ENCODE peak calls at places on chromosome 18, in five cellular contexts. O, B, Y, A and I are unnamed samples.

GRCh38 chr18:3603460-3604259 is 153.7 kb downstream of the TGIF1 start:
- DNase-seq in O (peak; percentile 42), B (peak; percentile 72), A (peak; percentile 60), Y (peak; percentile 79), I (peak; percentile 98)

GRCh38 chr18:24315170-24315569 is 82.5 kb downstream of the OSBPL1A start:
- DNase-seq in Y (no peak), A (no peak), O (no peak), B (no peak), I (no peak)

GRCh38 chr18:63292844-63293683 is 26.5 kb downstream of the BCL2 start:
- DNase-seq in B (no peak), O (no peak), Y (no peak), A (peak; percentile 65), I (no peak)

GRCh38 chr18:8771930-8772329 is 66.6 kb downstream of the MTCL1 start:
- DNase-seq in Y (no peak), A (no peak), O (peak; percentile 63), B (peak; percentile 28), I (no peak)

GRCh38 chr18:46294325-46294724 is 190.1 kb downstream of the HAUS1 start:
- DNase-seq in B (no peak), A (no peak), O (no peak), Y (no peak), I (no peak)

GRCh38 chr18:49021433-49022129 is 70.8 kb upstream of the SMAD7 start:
- DNase-seq in B (peak; percentile 85), Y (no peak), O (peak; percentile 92), A (peak; percentile 80), I (peak; percentile 92)

GRCh38 chr18:52636536-52636935 is 296.5 kb downstream of the DCC start:
- DNase-seq in B (no peak), O (no peak), Y (no peak), A (no peak), I (no peak)

GRCh38 chr18:52348209-52348608 is 8.2 kb downstream of the DCC start:
- DNase-seq in Y (no peak), O (no peak), A (no peak), B (peak; percentile 37), I (no peak)

GRCh38 chr18:3223356-3223755 is 3.6 kb upstream of the MYOM1 start:
- DNase-seq in A (no peak), B (no peak), O (no peak), Y (no peak), I (no peak)

GRCh38 chr18:37419272-37419671 is 146.3 kb downstream of the CELF4 start:
- DNase-seq in O (no peak), Y (no peak), A (no peak), B (no peak), I (no peak)

GRCh38 chr18:2932247-2933181 is 80.4 kb downstream of the LPIN2 start:
- DNase-seq in B (peak; percentile 55), A (peak; percentile 56), O (no peak), Y (peak; percentile 45), I (peak; percentile 39)

GRCh38 chr18:64678048-64678447 is 529.2 kb upstream of the LINC00305 start:
- DNase-seq in O (no peak), A (no peak), B (no peak), Y (no peak), I (no peak)

GRCh38 chr18:40868110-40868858 is 1086.8 kb upstream of the PIK3C3 start:
- DNase-seq in O (no peak), Y (no peak), A (no peak), B (no peak), I (peak; percentile 8)